ENCODE peak calls at places on chromosomes 11 and 22, in four cellular contexts. B is colonic mucosa, Z is kidney, H is cardiac fibroblast. L is an unnamed sample.

GRCh38 chr11:22730319-22730718 is 63.9 kb downstream of the GAS2 start:
- DNase-seq in B (no peak), Z (no peak), H (peak; percentile 17), L (no peak)

GRCh38 chr11:67301951-67302516 is 1.3 kb upstream of the SSH3 start:
- DNase-seq in B (peak; percentile 78), H (peak; percentile 54), Z (peak; percentile 90), L (peak; percentile 76)

GRCh38 chr22:25120093-25120561 is 79.5 kb upstream of the CRYBB3 start:
- DNase-seq in Z (peak; percentile 73), B (peak; percentile 77), H (no peak), L (peak; percentile 69)

GRCh38 chr11:70158201-70158600 is 44.9 kb upstream of the FADD start:
- DNase-seq in Z (no peak), H (peak; percentile 9), B (no peak), L (no peak)

GRCh38 chr11:20022363-20023081 is 137.8 kb downstream of the DBX1 start:
- DNase-seq in B (no peak), Z (no peak), H (peak; percentile 62), L (no peak)

GRCh38 chr11:75056806-75057205 is 39.9 kb downstream of the OR2AT4 start:
- DNase-seq in Z (no peak), H (no peak), B (no peak), L (no peak)

GRCh38 chr22:49797706-49798105 is 30.0 kb downstream of the BRD1 start:
- DNase-seq in H (no peak), B (no peak), Z (no peak), L (no peak)

GRCh38 chr22:43375951-43376455 is 32.8 kb upstream of the SCUBE1 start:
- DNase-seq in H (peak; percentile 33), Z (no peak), B (no peak), L (no peak)

GRCh38 chr11:99773646-99774045 is 752.9 kb downstream of the CNTN5 start:
- DNase-seq in H (peak; percentile 80), Z (no peak), B (no peak), L (no peak)

GRCh38 chr22:17842386-17842785 is 68.1 kb upstream of the BID start:
- DNase-seq in B (no peak), H (no peak), Z (no peak), L (peak; percentile 62)

GRCh38 chr22:17120281-17120680 is 879 bp downstream of the TMEM121B start:
- DNase-seq in Z (peak; percentile 83), B (no peak), H (peak; percentile 19), L (peak; percentile 34)

GRCh38 chr11:46574656-46575055 is 19.2 kb downstream of the AMBRA1 start:
- DNase-seq in Z (no peak), H (no peak), B (no peak), L (no peak)

GRCh38 chr11:122430490-122430889 is 225.0 kb upstream of the UBASH3B start:
- DNase-seq in H (no peak), Z (no peak), B (no peak), L (no peak)

GRCh38 chr22:39598017-39598965 is 27.7 kb downstream of the CACNA1I start:
- DNase-seq in Z (peak; percentile 81), B (peak; percentile 92), H (no peak), L (peak; percentile 89)

GRCh38 chr11:12301379-12301778 is 76.0 kb upstream of the PARVA start:
- DNase-seq in H (no peak), Z (no peak), B (no peak), L (no peak)

GRCh38 chr11:78931891-78932290 is 357.2 kb upstream of the NARS2 start:
- DNase-seq in B (no peak), Z (no peak), H (no peak), L (no peak)

GRCh38 chr11:1292644-1293618 is 16.5 kb downstream of the TOLLIP start:
- DNase-seq in H (no peak), Z (peak; percentile 68), B (no peak), L (peak; percentile 5)

GRCh38 chr11:47105974-47106373 is 70.7 kb downstream of the ARFGAP2 start:
- DNase-seq in H (no peak), B (peak; percentile 77), Z (no peak), L (peak; percentile 71)

GRCh38 chr11:128342511-128343133 is 244.7 kb downstream of the ETS1 start:
- DNase-seq in H (peak; percentile 97), Z (no peak), B (peak; percentile 38), L (peak; percentile 42)

GRCh38 chr11:77252555-77253270 is 48.8 kb downstream of the GDPD4 start:
- DNase-seq in H (no peak), B (peak; percentile 41), Z (no peak), L (peak; percentile 10)

GRCh38 chr11:61814242-61814957 is 2.4 kb downstream of the FADS1 start:
- DNase-seq in H (peak; percentile 67), B (peak; percentile 67), Z (no peak), L (peak; percentile 34)

GRCh38 chr22:46678003-46678657 is 57.9 kb downstream of the GRAMD4 start:
- DNase-seq in B (no peak), H (no peak), Z (no peak), L (no peak)

GRCh38 chr22:50569041-50569459 is 6.3 kb upstream of the SYCE3 start:
- DNase-seq in B (no peak), Z (peak; percentile 67), H (no peak), L (peak; percentile 43)

GRCh38 chr11:10528121-10528520 is 12.9 kb downstream of the RNF141 start:
- DNase-seq in H (no peak), Z (no peak), B (no peak), L (no peak)

GRCh38 chr22:46290121-46290842 is 6.4 kb upstream of the GTSE1 start:
- DNase-seq in H (no peak), B (no peak), Z (no peak), L (no peak)

GRCh38 chr22:25192406-25192805 is 7.3 kb upstream of the CRYBB3 start:
- DNase-seq in H (no peak), Z (no peak), B (no peak), L (no peak)

GRCh38 chr22:38924197-38924952 is 33.0 kb upstream of the APOBEC3A start:
- DNase-seq in H (peak; percentile 82), Z (peak; percentile 94), B (peak; percentile 90), L (peak; percentile 88)

DNA sequence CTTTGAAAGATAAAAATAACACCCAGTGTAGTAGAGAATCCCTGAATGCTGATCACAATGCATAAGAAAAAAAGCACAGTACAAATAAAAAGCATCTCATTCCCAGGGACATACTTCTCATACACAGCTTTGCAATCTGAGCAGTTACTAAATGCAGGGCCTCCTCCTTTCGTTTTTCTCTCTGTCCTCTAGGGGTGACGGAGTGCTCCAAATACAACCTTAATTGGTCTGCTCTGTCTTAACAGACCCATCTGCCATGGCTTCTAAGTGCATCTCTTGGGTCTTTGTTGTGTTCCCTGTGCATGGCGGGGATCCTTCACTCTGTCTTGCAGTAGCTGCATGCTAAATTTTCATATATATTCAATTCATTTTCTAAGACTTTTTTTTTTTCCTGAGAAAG is 1114.2 kb upstream of the RAG2 start:
- DNase-seq in H (peak; percentile 28), Z (no peak), B (no peak), L (no peak)
- TF ChIP-seq CTCF in H (peak; percentile 33), Z (no peak), B (no peak), L (no peak)

GRCh38 chr11:44110231-44110679 is 14.8 kb downstream of the EXT2 start:
- DNase-seq in H (peak; percentile 64), B (peak; percentile 69), Z (no peak), L (peak; percentile 53)
- TF ChIP-seq CTCF in H (peak; percentile 82), B (peak; percentile 62), Z (peak; percentile 64), L (peak; percentile 56)

DNA sequence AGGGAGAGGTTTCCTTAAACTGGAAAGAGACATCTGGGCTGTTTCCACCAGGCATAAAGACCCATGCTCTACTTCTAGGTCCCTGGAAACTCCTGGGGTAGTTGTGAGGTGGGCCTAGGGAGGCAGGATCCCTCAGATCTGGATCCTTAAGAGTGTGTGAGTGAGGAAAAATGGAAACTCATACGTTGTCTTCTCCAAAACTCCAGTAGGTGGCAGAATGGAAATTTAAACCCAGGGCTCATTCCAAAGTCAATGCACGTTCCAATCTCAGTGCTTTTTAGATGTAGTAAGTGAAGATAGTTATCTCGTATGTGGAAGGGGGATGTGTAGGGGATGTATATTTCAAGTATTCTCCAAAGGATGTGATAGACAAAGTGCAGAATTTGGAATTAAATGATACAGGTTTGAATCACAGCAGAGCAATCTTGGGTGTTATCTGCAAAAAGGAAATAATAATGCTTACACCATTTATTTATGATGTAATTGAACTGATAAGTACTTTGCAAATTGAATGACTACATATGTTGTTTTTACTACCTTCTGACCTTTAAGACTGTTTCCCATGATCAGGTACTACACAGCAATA is 13.1 kb upstream of the MMP1 start:
- DNase-seq in B (no peak), Z (no peak), H (peak; percentile 50), L (no peak)
- TF ChIP-seq CTCF in B (peak; percentile 39), Z (peak; percentile 30), H (peak; percentile 55), L (peak; percentile 44)

GRCh38 chr11:63641727-63642126 is 27.5 kb upstream of the PLAAT3 start:
- DNase-seq in H (peak; percentile 11), B (no peak), Z (no peak), L (no peak)
- TF ChIP-seq CTCF in H (no peak), B (no peak), Z (no peak), L (no peak)

DNA sequence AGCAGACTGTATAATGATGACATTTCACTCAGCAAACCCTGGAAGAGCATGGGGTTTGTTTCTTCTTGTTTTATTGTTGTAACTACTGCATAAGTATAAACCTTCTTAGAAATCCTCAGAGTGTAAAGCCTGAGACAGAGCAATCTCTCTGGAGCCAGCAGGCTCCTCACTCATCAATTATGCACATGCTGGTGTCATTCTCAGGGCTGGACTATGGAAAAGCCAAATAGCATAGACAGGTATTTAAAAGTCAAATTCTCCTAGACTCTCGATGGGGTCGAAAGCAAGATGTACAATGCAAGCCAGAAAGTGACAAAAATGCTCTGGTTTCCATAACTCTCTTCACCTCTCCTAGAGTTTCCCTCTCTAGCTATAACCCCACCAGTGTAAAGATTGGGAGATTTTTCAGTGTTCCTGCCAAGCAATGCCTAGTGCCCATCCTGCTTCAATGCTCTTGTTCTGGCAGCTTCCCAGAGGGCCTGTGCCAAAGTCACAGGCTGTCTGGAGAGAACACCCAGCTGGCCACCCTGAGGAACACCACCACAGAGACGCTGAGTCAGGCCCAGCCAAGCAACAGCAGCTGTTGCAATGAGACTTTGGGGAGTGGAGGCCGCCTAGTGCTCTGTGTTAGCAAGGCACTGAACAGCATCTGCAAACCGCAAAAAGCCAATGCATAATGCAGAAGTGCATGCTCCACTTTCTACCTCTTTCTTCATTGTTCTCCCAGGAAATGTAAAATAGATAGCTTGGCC is 167.9 kb downstream of the NXPE2 start:
- DNase-seq in H (no peak), Z (no peak), B (no peak), L (no peak)
- TF ChIP-seq CTCF in H (no peak), Z (no peak), B (no peak), L (no peak)